ENCODE peak calls at places on chromosomes 6 and 20, in four cellular contexts. F, C, B and H are unnamed samples.

GRCh38 chr6:5501837-5502236 is 240.5 kb downstream of the FARS2 start:
- DNase-seq in F (no peak), C (no peak), B (no peak), H (peak; percentile 24)

GRCh38 chr6:21360353-21360752 is 233.2 kb upstream of the SOX4 start:
- DNase-seq in F (no peak), C (no peak), B (no peak), H (peak; percentile 38)

GRCh38 chr6:75201901-75202672 is 3.8 kb downstream of the COL12A1 start:
- DNase-seq in F (no peak), C (no peak), B (no peak), H (no peak)

GRCh38 chr6:136510299-136510698 is 39.9 kb downstream of the MAP7 start:
- DNase-seq in F (no peak), C (no peak), B (no peak), H (no peak)

GRCh38 chr20:64104667-64105451 is 2.5 kb downstream of the NPBWR2 start:
- DNase-seq in F (no peak), C (no peak), B (no peak), H (no peak)

GRCh38 chr6:5205035-5205469 is 55.7 kb downstream of the LYRM4 start:
- DNase-seq in F (no peak), C (no peak), B (no peak), H (peak; percentile 35)

GRCh38 chr6:346389-347030 is 45.0 kb upstream of the IRF4 start:
- DNase-seq in F (no peak), C (no peak), B (no peak), H (no peak)

GRCh38 chr6:91167846-91168245 is 581.0 kb upstream of the MAP3K7 start:
- DNase-seq in F (no peak), C (peak; percentile 3), B (no peak), H (no peak)

GRCh38 chr6:12957321-12958051 is 240.9 kb downstream of the PHACTR1 start:
- DNase-seq in F (no peak), C (no peak), B (no peak), H (peak; percentile 75)

GRCh38 chr6:8130399-8130798 is 28.1 kb upstream of the EEF1E1 start:
- DNase-seq in F (no peak), C (no peak), B (no peak), H (no peak)

GRCh38 chr20:51661609-51662178 is 106.5 kb downstream of the ATP9A start:
- DNase-seq in F (no peak), C (peak; percentile 95), B (no peak), H (no peak)

GRCh38 chr6:136613477-136613876 is 63.3 kb upstream of the MAP7 start:
- DNase-seq in F (no peak), C (no peak), B (no peak), H (no peak)

GRCh38 chr6:53673138-53673801 is 7.7 kb upstream of the KLHL31 start:
- DNase-seq in F (no peak), C (peak; percentile 71), B (no peak), H (peak; percentile 9)

GRCh38 chr20:56001890-56002289 is 3.4 kb downstream of the CBLN4 start:
- DNase-seq in F (no peak), C (no peak), B (no peak), H (no peak)

GRCh38 chr20:63745424-63745805 is 5.8 kb downstream of the SLC2A4RG start:
- DNase-seq in F (no peak), C (no peak), B (no peak), H (no peak)

GRCh38 chr6:14365393-14365792 is 247.8 kb downstream of the CD83 start:
- DNase-seq in F (no peak), C (no peak), B (no peak), H (no peak)

GRCh38 chr6:4941782-4942672 is 61.8 kb downstream of the RPP40 start:
- DNase-seq in F (peak; percentile 27), C (peak; percentile 78), B (peak; percentile 92), H (peak; percentile 91)

GRCh38 chr6:143279385-143279784 is 171.1 kb downstream of the ADAT2 start:
- DNase-seq in F (no peak), C (peak; percentile 34), B (peak; percentile 55), H (peak; percentile 22)

GRCh38 chr6:21801786-21802610 is 208.4 kb downstream of the SOX4 start:
- DNase-seq in F (no peak), C (no peak), B (no peak), H (no peak)

GRCh38 chr6:163314791-163315404 is 99.6 kb upstream of the QKI start:
- DNase-seq in F (no peak), C (no peak), B (no peak), H (no peak)

GRCh38 chr20:63161176-63161651 is 54.7 kb downstream of the YTHDF1 start:
- DNase-seq in F (no peak), C (no peak), B (no peak), H (no peak)

GRCh38 chr20:46965477-46965876 is 70.8 kb downstream of the EYA2 start:
- DNase-seq in F (no peak), C (no peak), B (no peak), H (no peak)

GRCh38 chr6:13866291-13866690 is 51.9 kb upstream of the MCUR1 start:
- DNase-seq in F (no peak), C (no peak), B (no peak), H (no peak)

GRCh38 chr6:56524891-56525703 is 117.6 kb downstream of the DST start:
- DNase-seq in F (no peak), C (no peak), B (no peak), H (no peak)

GRCh38 chr6:131643262-131643631 is 6.1 kb downstream of the ENPP3 start:
- DNase-seq in F (no peak), C (no peak), B (no peak), H (no peak)

GRCh38 chr20:53883098-53883762 is 187.2 kb downstream of the BCAS1 start:
- DNase-seq in F (no peak), C (no peak), B (no peak), H (no peak)

GRCh38 chr6:132076452-132076851 is 125.3 kb upstream of the CCN2 start:
- DNase-seq in F (no peak), C (no peak), B (no peak), H (no peak)

GRCh38 chr6:33692760-33693158 is 18.7 kb downstream of the UQCC2 start:
- DNase-seq in F (no peak), C (no peak), B (no peak), H (no peak)

GRCh38 chr6:36873115-36873514 is 1.5 kb downstream of the PPIL1 start:
- DNase-seq in F (no peak), C (no peak), B (no peak), H (no peak)

GRCh38 chr6:30955367-30956042 is 14.7 kb downstream of the MUCL3 start:
- DNase-seq in F (peak; percentile 15), C (no peak), B (peak; percentile 92), H (peak; percentile 91)

GRCh38 chr20:1944345-1945099 is 49.3 kb downstream of the SIRPA start:
- DNase-seq in F (no peak), C (no peak), B (no peak), H (no peak)

GRCh38 chr20:46423882-46424482 is 17.6 kb upstream of the ELMO2 start:
- DNase-seq in F (no peak), C (no peak), B (no peak), H (no peak)

GRCh38 chr6:20319520-20320357 is 81.9 kb upstream of the E2F3 start:
- DNase-seq in F (peak; percentile 98), C (no peak), B (no peak), H (peak; percentile 92)

GRCh38 chr6:168828800-168829199 is 387.8 kb downstream of the SMOC2 start:
- DNase-seq in F (no peak), C (no peak), B (no peak), H (no peak)

GRCh38 chr6:13624871-13625288 is 9.7 kb downstream of the NOL7 start:
- DNase-seq in F (no peak), C (peak; percentile 65), B (peak; percentile 57), H (peak; percentile 78)

GRCh38 chr20:48404598-48404997 is 423.2 kb downstream of the PREX1 start:
- DNase-seq in F (no peak), C (peak; percentile 45), B (peak; percentile 11), H (peak; percentile 32)
- TF ChIP-seq CTCF in F (peak; percentile 55), C (peak; percentile 7), B (no peak), H (no peak)

DNA sequence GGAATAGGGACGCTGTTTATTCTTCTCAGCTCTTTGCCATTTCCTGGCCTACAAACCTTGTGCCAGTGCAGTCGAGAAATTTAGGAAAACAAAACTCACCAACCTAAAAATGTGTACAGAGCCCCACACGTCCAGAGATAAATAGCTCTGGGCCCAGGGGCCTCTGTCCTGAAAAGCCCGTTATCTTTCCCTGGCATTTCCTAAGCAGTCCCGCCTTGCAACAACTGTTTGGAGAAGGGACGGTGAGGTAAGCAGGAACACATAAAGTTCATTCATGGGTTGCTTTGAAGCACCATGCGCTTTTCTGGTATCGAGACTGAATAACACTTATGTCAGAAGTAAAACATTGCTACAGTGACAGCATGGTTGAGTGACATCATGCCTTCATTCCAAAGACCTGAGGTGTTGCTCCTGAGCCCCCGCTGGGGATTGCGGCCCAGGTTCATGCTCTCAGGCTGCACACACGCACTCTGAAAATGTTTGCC is 80.1 kb upstream of the NXT1 start:
- DNase-seq in F (no peak), C (peak; percentile 98), B (no peak), H (no peak)
- TF ChIP-seq MYC in F (no peak), C (peak; percentile 60), B (no peak), H (no peak)

GRCh38 chr6:135254471-135254870 is 73.4 kb downstream of the MYB start:
- DNase-seq in F (no peak), C (no peak), B (peak; percentile 35), H (no peak)

GRCh38 chr6:135250234-135250633 is 69.1 kb downstream of the MYB start:
- DNase-seq in F (no peak), C (no peak), B (no peak), H (peak; percentile 38)

GRCh38 chr6:135251964-135252429 is 70.9 kb downstream of the MYB start:
- DNase-seq in F (no peak), C (peak; percentile 83), B (no peak), H (peak; percentile 28)

GRCh38 chr6:135251416-135251815 is 70.3 kb downstream of the MYB start:
- DNase-seq in F (no peak), C (peak; percentile 88), B (no peak), H (no peak)

DNA sequence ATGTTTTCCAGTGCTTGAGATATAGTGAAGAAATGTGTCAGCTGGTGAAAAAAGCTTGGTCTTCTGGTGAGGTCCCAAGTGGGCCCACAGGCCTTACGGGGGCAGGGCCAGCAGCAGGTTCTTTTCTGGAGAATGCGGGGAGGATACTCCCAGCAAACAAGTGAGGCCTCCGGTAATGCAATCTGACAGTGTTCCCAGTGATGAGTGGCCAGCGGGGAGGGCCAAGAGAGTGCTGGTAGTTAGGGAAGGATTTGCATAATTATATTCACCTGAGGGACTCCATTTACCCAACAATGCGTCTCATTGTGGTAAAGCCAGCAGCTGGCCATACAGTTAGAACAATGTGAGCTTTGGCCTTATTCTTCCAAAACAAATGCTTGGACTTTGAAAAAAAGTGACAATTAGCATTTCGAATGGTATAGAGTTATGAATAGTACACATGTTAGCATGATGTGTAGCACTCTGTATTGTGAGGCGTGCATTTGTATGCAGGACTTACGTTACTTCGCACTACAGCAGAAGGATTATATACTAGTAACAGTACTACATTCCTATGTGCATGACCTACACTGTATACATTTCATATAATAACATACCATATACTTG is 69.7 kb downstream of the MYB start:
- DNase-seq in F (no peak), C (peak; percentile 49), B (no peak), H (no peak)
- TF ChIP-seq MAX in F (no peak), C (no peak), B (no peak), H (no peak)

GRCh38 chr6:26045046-26045938 is 41.9 kb upstream of the HFE start:
- DNase-seq in F (peak; percentile 99), C (peak; percentile 99), B (no peak), H (peak; percentile 98)
- TF ChIP-seq CTCF in F (peak; percentile 19), C (peak; percentile 62), B (no peak), H (no peak)

GRCh38 chr6:137967689-137968467 is 100.8 kb downstream of the TNFAIP3 start:
- DNase-seq in F (no peak), C (no peak), B (no peak), H (peak; percentile 90)
- TF ChIP-seq MYC in F (no peak), C (no peak), B (no peak), H (no peak)